ENCODE peak calls at places on chromosomes 1 and 21, in six cellular contexts. D is ACHN, S is lower leg skin, E is A549, M is NCI-H1417, A is globus pallidus. N is an unnamed sample.

GRCh38 chr1:204075116-204075636 is 2.3 kb downstream of the SOX13 start:
- DNase-seq in S (no peak), E (no peak), A (no peak), D (no peak), M (peak), N (peak)

GRCh38 chr21:39852021-39852721 is 15.1 kb upstream of the PCP4 start:
- DNase-seq in D (no peak), A (no peak), M (peak), E (no peak), S (no peak), N (peak)

GRCh38 chr1:20466231-20466630 is 19.8 kb downstream of the CAMK2N1 start:
- DNase-seq in A (no peak), S (no peak), D (no peak), M (no peak), E (no peak), N (no peak)

GRCh38 chr1:23530089-23530749 is 814 bp downstream of the E2F2 start:
- DNase-seq in M (peak), D (no peak), E (no peak), S (no peak), A (no peak), N (no peak)

GRCh38 chr1:172950528-172950927 is 100.2 kb downstream of the TNFSF18 start:
- DNase-seq in A (no peak), S (no peak), M (no peak), E (no peak), D (no peak), N (no peak)

GRCh38 chr1:73803380-73803779 is 394.6 kb downstream of the LRRIQ3 start:
- DNase-seq in E (no peak), S (no peak), D (no peak), M (peak), A (no peak), N (peak)

GRCh38 chr1:47436304-47436978 is 1.4 kb upstream of the FOXD2 start:
- DNase-seq in D (peak), M (peak), A (no peak), S (peak), E (peak), N (peak)

GRCh38 chr21:33950425-33951079 is 34.9 kb upstream of the ATP5PO start:
- DNase-seq in A (no peak), S (no peak), D (no peak), E (no peak), M (no peak), N (no peak)

GRCh38 chr1:166302919-166303758 is 136.3 kb upstream of the FAM78B start:
- DNase-seq in A (no peak), E (no peak), S (no peak), D (no peak), M (no peak), N (no peak)

GRCh38 chr1:226626577-226626956 is 78.0 kb downstream of the STUM start:
- DNase-seq in S (peak), E (peak), A (peak), D (peak), M (peak), N (peak)

GRCh38 chr1:117284408-117285215 is 73.9 kb upstream of the VTCN1 start:
- DNase-seq in S (no peak), M (peak), E (peak), A (peak), D (peak), N (peak)

GRCh38 chr1:228288536-228289238 is 80.8 kb downstream of the OBSCN start:
- DNase-seq in E (no peak), S (peak), D (no peak), A (no peak), M (no peak), N (no peak)

GRCh38 chr1:119966020-119966419 is 69.7 kb upstream of the ADAM30 start:
- DNase-seq in M (no peak), S (no peak), A (no peak), D (no peak), E (no peak), N (no peak)

GRCh38 chr1:229092377-229093257 is 178.3 kb upstream of the RAB4A start:
- DNase-seq in S (peak), M (no peak), E (no peak), D (no peak), A (peak), N (peak)

GRCh38 chr1:92447976-92448375 is 38.7 kb downstream of the GFI1 start:
- DNase-seq in D (no peak), M (no peak), S (no peak), A (no peak), E (no peak), N (no peak)

GRCh38 chr1:214637722-214638473 is 34.9 kb downstream of the CENPF start:
- DNase-seq in E (peak), M (peak), S (no peak), D (peak), A (peak), N (peak)

GRCh38 chr1:167987174-167987573 is 50.3 kb upstream of the MPC2 start:
- DNase-seq in D (no peak), E (no peak), M (no peak), S (no peak), A (no peak), N (no peak)

GRCh38 chr1:99456536-99456935 is 189.4 kb upstream of the PALMD start:
- DNase-seq in D (no peak), E (no peak), S (no peak), A (no peak), M (no peak), N (no peak)

GRCh38 chr1:155984341-155984740 is 6.0 kb upstream of the ARHGEF2 start:
- DNase-seq in E (no peak), M (peak), D (no peak), A (no peak), S (no peak), N (peak)

GRCh38 chr1:44377925-44378784 is 23.1 kb upstream of the ERI3 start:
- DNase-seq in A (peak), E (peak), S (peak), M (peak), D (peak), N (peak)

GRCh38 chr21:38933731-38934130 is 128.0 kb downstream of the ETS2 start:
- DNase-seq in D (no peak), M (no peak), A (no peak), E (no peak), S (no peak), N (no peak)

GRCh38 chr1:38624341-38625039 is 235.1 kb downstream of the RRAGC start:
- DNase-seq in S (peak), M (peak), E (no peak), A (no peak), D (no peak), N (no peak)

GRCh38 chr1:51372561-51372960 is 42.2 kb upstream of the TTC39A start:
- DNase-seq in M (no peak), D (no peak), A (no peak), S (no peak), E (no peak), N (no peak)

GRCh38 chr1:234515821-234516241 is 36.9 kb upstream of the TARBP1 start:
- DNase-seq in S (no peak), M (no peak), D (peak), A (no peak), E (no peak), N (no peak)

N was measured in NCI-H510A treated with DMSO at 0.1 percent for 48 hours.